ENCODE peak calls at places on chromosomes 13 and 19, in eight cellular contexts. One of them, this sample, is unnamed.

GRCh38 chr13:110912651-110913051 is 2.2 kb downstream of the ANKRD10 start:
- DNase-seq in prostate gland: no peak
- DNase-seq in breast epithelium: no peak
- DNase-seq in HL-60: peak
- DNase-seq in endothelial cell of umbilical vein: peak
- DNase-seq in GM12878: no peak
- DNase-seq in spleen: peak
- DNase-seq in stomach: no peak
- DNase-seq in this sample: no peak

GRCh38 chr19:38298841-38299680 is 5.0 kb upstream of the C19orf33 start:
- DNase-seq in prostate gland: peak
- DNase-seq in breast epithelium: no peak
- DNase-seq in HL-60: no peak
- DNase-seq in endothelial cell of umbilical vein: no peak
- DNase-seq in GM12878: no peak
- DNase-seq in spleen: no peak
- DNase-seq in stomach: no peak
- DNase-seq in this sample: no peak

GRCh38 chr13:114120486-114121430 is 11.7 kb downstream of the RASA3 start:
- DNase-seq in prostate gland: no peak
- DNase-seq in breast epithelium: no peak
- DNase-seq in HL-60: no peak
- DNase-seq in endothelial cell of umbilical vein: peak
- DNase-seq in GM12878: no peak
- DNase-seq in spleen: no peak
- DNase-seq in stomach: no peak
- DNase-seq in this sample: no peak

GRCh38 chr13:29591310-29591709 is 4.2 kb downstream of the SLC7A1 start:
- DNase-seq in prostate gland: no peak
- DNase-seq in breast epithelium: no peak
- DNase-seq in HL-60: no peak
- DNase-seq in endothelial cell of umbilical vein: peak
- DNase-seq in GM12878: no peak
- DNase-seq in spleen: no peak
- DNase-seq in stomach: no peak
- DNase-seq in this sample: no peak

GRCh38 chr19:27748551-27749152 is 1464.3 kb downstream of the UQCRFS1 start:
- DNase-seq in prostate gland: no peak
- DNase-seq in breast epithelium: no peak
- DNase-seq in HL-60: no peak
- DNase-seq in endothelial cell of umbilical vein: no peak
- DNase-seq in GM12878: no peak
- DNase-seq in spleen: no peak
- DNase-seq in stomach: peak
- DNase-seq in this sample: no peak

GRCh38 chr13:47480121-47480520 is 521.0 kb downstream of the SUCLA2 start:
- DNase-seq in prostate gland: no peak
- DNase-seq in breast epithelium: no peak
- DNase-seq in HL-60: no peak
- DNase-seq in endothelial cell of umbilical vein: no peak
- DNase-seq in GM12878: no peak
- DNase-seq in spleen: no peak
- DNase-seq in stomach: no peak
- DNase-seq in this sample: no peak

GRCh38 chr19:4692275-4693077 is 22.3 kb upstream of the MYDGF start:
- DNase-seq in prostate gland: no peak
- DNase-seq in breast epithelium: no peak
- DNase-seq in HL-60: no peak
- DNase-seq in endothelial cell of umbilical vein: no peak
- DNase-seq in GM12878: no peak
- DNase-seq in spleen: no peak
- DNase-seq in stomach: no peak
- DNase-seq in this sample: no peak

GRCh38 chr13:95607363-95607762 is 37.1 kb downstream of the DZIP1 start:
- DNase-seq in prostate gland: no peak
- DNase-seq in breast epithelium: no peak
- DNase-seq in HL-60: no peak
- DNase-seq in endothelial cell of umbilical vein: peak
- DNase-seq in GM12878: no peak
- DNase-seq in spleen: no peak
- DNase-seq in stomach: no peak
- DNase-seq in this sample: no peak

GRCh38 chr13:97282705-97283104 is 60.6 kb downstream of the MBNL2 start:
- DNase-seq in prostate gland: no peak
- DNase-seq in breast epithelium: no peak
- DNase-seq in HL-60: no peak
- DNase-seq in endothelial cell of umbilical vein: no peak
- DNase-seq in GM12878: no peak
- DNase-seq in spleen: no peak
- DNase-seq in stomach: no peak
- DNase-seq in this sample: no peak

GRCh38 chr13:111590796-111591195 is 270.4 kb downstream of the TEX29 start:
- DNase-seq in prostate gland: no peak
- DNase-seq in breast epithelium: no peak
- DNase-seq in HL-60: no peak
- DNase-seq in endothelial cell of umbilical vein: no peak
- DNase-seq in GM12878: no peak
- DNase-seq in spleen: no peak
- DNase-seq in stomach: peak
- DNase-seq in this sample: no peak

GRCh38 chr19:56875717-56876116 is 35.2 kb upstream of the PEG3 start:
- DNase-seq in prostate gland: no peak
- DNase-seq in breast epithelium: no peak
- DNase-seq in HL-60: no peak
- DNase-seq in endothelial cell of umbilical vein: no peak
- DNase-seq in GM12878: no peak
- DNase-seq in spleen: no peak
- DNase-seq in stomach: no peak
- DNase-seq in this sample: no peak

GRCh38 chr13:98440390-98441055 is 136.4 kb downstream of the STK24 start:
- DNase-seq in prostate gland: no peak
- DNase-seq in breast epithelium: no peak
- DNase-seq in HL-60: no peak
- DNase-seq in endothelial cell of umbilical vein: no peak
- DNase-seq in GM12878: no peak
- DNase-seq in spleen: no peak
- DNase-seq in stomach: no peak
- DNase-seq in this sample: no peak

GRCh38 chr19:38564981-38565685 is 52.6 kb downstream of the MAP4K1 start:
- DNase-seq in prostate gland: no peak
- DNase-seq in breast epithelium: no peak
- DNase-seq in HL-60: no peak
- DNase-seq in endothelial cell of umbilical vein: no peak
- DNase-seq in GM12878: no peak
- DNase-seq in spleen: peak
- DNase-seq in stomach: no peak
- DNase-seq in this sample: no peak

GRCh38 chr13:91557328-91557727 is 158.9 kb downstream of the GPC5 start:
- DNase-seq in prostate gland: no peak
- DNase-seq in breast epithelium: no peak
- DNase-seq in HL-60: no peak
- DNase-seq in endothelial cell of umbilical vein: no peak
- DNase-seq in GM12878: no peak
- DNase-seq in spleen: no peak
- DNase-seq in stomach: no peak
- DNase-seq in this sample: no peak

GRCh38 chr13:42229287-42229686 is 42.7 kb upstream of the AKAP11 start:
- DNase-seq in prostate gland: no peak
- DNase-seq in breast epithelium: no peak
- DNase-seq in HL-60: no peak
- DNase-seq in endothelial cell of umbilical vein: no peak
- DNase-seq in GM12878: no peak
- DNase-seq in spleen: no peak
- DNase-seq in stomach: no peak
- DNase-seq in this sample: no peak

GRCh38 chr19:54415208-54415900 is at the start of gene TTYH1:
- DNase-seq in prostate gland: no peak
- DNase-seq in breast epithelium: no peak
- DNase-seq in HL-60: no peak
- DNase-seq in endothelial cell of umbilical vein: no peak
- DNase-seq in GM12878: no peak
- DNase-seq in spleen: no peak
- DNase-seq in stomach: no peak
- DNase-seq in this sample: peak

GRCh38 chr13:43664700-43665191 is 122.0 kb downstream of the ENOX1 start:
- DNase-seq in prostate gland: peak
- DNase-seq in breast epithelium: no peak
- DNase-seq in HL-60: no peak
- DNase-seq in endothelial cell of umbilical vein: peak
- DNase-seq in GM12878: no peak
- DNase-seq in spleen: no peak
- DNase-seq in stomach: peak
- DNase-seq in this sample: no peak

GRCh38 chr19:22882797-22883196 is 50.7 kb downstream of the ZNF723 start:
- DNase-seq in prostate gland: no peak
- DNase-seq in breast epithelium: no peak
- DNase-seq in HL-60: peak
- DNase-seq in endothelial cell of umbilical vein: peak
- DNase-seq in GM12878: no peak
- DNase-seq in spleen: no peak
- DNase-seq in stomach: no peak
- DNase-seq in this sample: no peak

DNA sequence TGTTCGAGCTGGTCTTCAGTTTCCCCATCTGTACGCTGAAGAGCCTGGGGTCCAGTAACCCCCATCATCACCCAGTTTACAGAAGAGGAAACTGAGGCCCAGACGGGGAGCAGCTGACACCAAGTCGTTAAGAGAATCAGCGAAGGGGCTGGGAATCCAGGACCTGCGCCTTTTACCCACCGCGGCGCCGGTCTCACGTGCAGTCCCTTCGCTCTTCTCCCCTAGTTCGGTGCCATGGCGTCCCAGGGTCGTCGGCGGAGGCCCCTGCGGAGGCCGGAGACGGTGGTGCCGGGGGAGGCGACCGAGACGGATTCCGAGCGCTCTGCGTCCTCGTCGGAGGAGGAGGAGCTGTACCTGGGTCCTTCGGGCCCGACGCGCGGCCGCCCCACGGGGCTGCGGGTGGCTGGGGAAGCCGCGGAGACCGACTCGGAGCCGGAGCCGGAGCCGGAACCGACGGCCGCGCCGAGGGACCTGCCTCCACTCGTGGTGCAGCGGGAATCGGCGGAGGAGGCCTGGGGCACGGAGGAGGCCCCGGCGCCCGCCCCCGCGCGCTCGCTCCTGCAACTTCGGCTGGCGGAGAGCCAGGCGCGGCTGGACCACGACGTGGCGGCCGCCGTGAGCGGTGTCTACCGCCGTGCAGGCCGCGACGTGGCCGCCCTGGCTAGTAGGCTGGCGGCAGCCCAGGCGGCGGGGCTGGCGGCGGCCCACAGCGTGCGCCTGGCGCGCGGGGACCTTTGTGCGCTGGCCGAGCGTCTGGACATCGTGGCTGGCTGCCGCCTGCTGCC is 671 bp downstream of the BLOC1S3 start:
- DNase-seq in prostate gland: no peak
- DNase-seq in breast epithelium: no peak
- DNase-seq in HL-60: peak
- DNase-seq in endothelial cell of umbilical vein: no peak
- DNase-seq in GM12878: no peak
- DNase-seq in spleen: peak
- DNase-seq in stomach: peak
- DNase-seq in this sample: no peak
- TF ChIP-seq POLR2AphosphoS5 in prostate gland: no peak
- TF ChIP-seq POLR2AphosphoS5 in breast epithelium: no peak
- TF ChIP-seq POLR2AphosphoS5 in HL-60: no peak
- TF ChIP-seq POLR2AphosphoS5 in endothelial cell of umbilical vein: peak
- TF ChIP-seq POLR2AphosphoS5 in GM12878: no peak
- TF ChIP-seq POLR2AphosphoS5 in spleen: no peak
- TF ChIP-seq POLR2AphosphoS5 in stomach: no peak
- TF ChIP-seq POLR2AphosphoS5 in this sample: no peak

DNA sequence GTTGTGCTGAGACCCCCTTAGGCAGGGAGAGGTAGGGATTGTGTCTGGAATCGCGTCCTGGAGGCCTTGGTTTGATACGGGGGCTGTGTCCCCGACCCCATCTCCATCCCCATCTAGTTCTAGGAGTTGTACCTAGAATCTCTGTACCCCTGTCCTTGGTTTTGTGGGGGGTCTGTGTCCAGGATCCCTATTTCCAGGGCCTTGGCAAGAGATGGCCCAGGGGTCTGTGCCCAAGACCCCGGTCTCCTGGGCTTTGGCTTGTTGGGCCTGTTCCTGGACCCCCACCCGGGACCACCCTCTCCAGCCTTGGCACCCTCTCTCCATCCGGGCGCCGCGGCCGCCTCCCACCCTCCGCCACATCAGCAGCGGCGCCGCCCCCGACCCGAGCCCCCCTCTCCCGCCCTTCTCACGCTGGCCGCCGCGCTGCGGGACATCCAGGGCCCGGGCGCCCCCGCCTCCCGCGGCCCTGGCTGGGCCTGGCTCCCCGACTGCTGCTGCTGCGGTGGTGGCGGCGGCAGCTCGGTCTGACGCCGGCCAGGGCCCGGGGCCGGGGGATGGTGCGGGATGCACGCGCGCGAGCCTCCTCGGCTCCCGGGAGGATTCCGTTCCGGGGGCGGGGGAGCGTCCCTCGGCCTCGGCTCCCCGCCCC is at the start of gene NUMBL:
- DNase-seq in prostate gland: no peak
- DNase-seq in breast epithelium: no peak
- DNase-seq in HL-60: no peak
- DNase-seq in endothelial cell of umbilical vein: no peak
- DNase-seq in GM12878: no peak
- DNase-seq in spleen: no peak
- DNase-seq in stomach: no peak
- DNase-seq in this sample: no peak
- TF ChIP-seq POLR2AphosphoS5 in prostate gland: no peak
- TF ChIP-seq POLR2AphosphoS5 in breast epithelium: no peak
- TF ChIP-seq POLR2AphosphoS5 in HL-60: no peak
- TF ChIP-seq POLR2AphosphoS5 in endothelial cell of umbilical vein: peak
- TF ChIP-seq POLR2AphosphoS5 in GM12878: no peak
- TF ChIP-seq POLR2AphosphoS5 in spleen: no peak
- TF ChIP-seq POLR2AphosphoS5 in stomach: no peak
- TF ChIP-seq POLR2AphosphoS5 in this sample: no peak

DNA sequence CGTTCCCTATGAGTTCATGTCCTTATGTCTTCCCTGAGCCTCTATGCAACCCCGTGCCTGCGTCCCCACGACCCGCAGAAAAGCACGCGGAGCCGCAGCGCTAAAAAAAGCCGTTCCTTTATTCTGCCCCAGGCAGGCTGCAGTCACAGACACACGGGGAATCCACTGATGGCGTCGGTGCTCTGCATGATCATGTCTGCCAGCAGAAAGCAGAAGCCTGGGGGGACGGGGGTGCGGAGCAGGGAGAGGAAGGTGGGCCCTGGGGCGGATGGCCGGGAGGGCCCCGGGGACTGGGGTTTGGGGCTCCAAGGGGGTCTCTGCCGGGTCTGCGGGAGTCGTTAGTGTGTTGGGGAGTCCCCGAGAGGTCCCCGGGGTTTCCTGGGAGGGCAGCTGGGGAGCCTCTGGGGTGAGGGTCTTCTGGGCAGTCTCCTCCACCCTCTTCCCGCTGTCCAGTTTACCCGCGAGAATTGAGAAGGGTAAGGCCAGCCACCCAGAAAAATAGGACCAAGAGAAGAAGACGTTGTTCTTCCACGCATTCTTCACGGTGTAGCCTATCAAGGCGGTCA is 894 bp upstream of the ETFB start:
- DNase-seq in prostate gland: no peak
- DNase-seq in breast epithelium: no peak
- DNase-seq in HL-60: peak
- DNase-seq in endothelial cell of umbilical vein: peak
- DNase-seq in GM12878: no peak
- DNase-seq in spleen: peak
- DNase-seq in stomach: peak
- DNase-seq in this sample: no peak
- TF ChIP-seq POLR2AphosphoS5 in prostate gland: no peak
- TF ChIP-seq POLR2AphosphoS5 in breast epithelium: peak
- TF ChIP-seq POLR2AphosphoS5 in HL-60: peak
- TF ChIP-seq POLR2AphosphoS5 in endothelial cell of umbilical vein: no peak
- TF ChIP-seq POLR2AphosphoS5 in GM12878: no peak
- TF ChIP-seq POLR2AphosphoS5 in spleen: no peak
- TF ChIP-seq POLR2AphosphoS5 in stomach: peak
- TF ChIP-seq POLR2AphosphoS5 in this sample: no peak

GRCh38 chr19:17334414-17335409 is at the start of gene ANO8:
- DNase-seq in prostate gland: peak
- DNase-seq in breast epithelium: peak
- DNase-seq in HL-60: peak
- DNase-seq in endothelial cell of umbilical vein: peak
- DNase-seq in GM12878: peak
- DNase-seq in spleen: peak
- DNase-seq in stomach: peak
- DNase-seq in this sample: peak
- TF ChIP-seq POLR2AphosphoS5 in prostate gland: peak
- TF ChIP-seq POLR2AphosphoS5 in breast epithelium: peak
- TF ChIP-seq POLR2AphosphoS5 in HL-60: no peak
- TF ChIP-seq POLR2AphosphoS5 in endothelial cell of umbilical vein: peak
- TF ChIP-seq POLR2AphosphoS5 in GM12878: no peak
- TF ChIP-seq POLR2AphosphoS5 in spleen: peak
- TF ChIP-seq POLR2AphosphoS5 in stomach: peak
- TF ChIP-seq POLR2AphosphoS5 in this sample: no peak

This sample was measured in GM12891.